ENCODE peak calls at places on chromosomes 7 and 10, in five cellular contexts. B, J, V, T and P are unnamed samples.

GRCh38 chr10:125008689-125009579 is 67.0 kb downstream of the ZRANB1 start:
- DNase-seq in J (no peak), V (peak), T (no peak), B (no peak), P (peak)

GRCh38 chr7:114375914-114376313 is 38.7 kb upstream of the FOXP2 start:
- DNase-seq in J (no peak), V (no peak), B (no peak), T (peak), P (no peak)

GRCh38 chr7:51034531-51035264 is 252.0 kb upstream of the GRB10 start:
- DNase-seq in J (no peak), B (peak), T (peak), V (no peak), P (no peak)

GRCh38 chr7:130831817-130832481 is 97.9 kb upstream of the KLF14 start:
- DNase-seq in T (peak), J (peak), V (no peak), B (no peak), P (no peak)

GRCh38 chr10:132484922-132485321 is 52.7 kb upstream of the INPP5A start:
- DNase-seq in B (no peak), J (no peak), V (no peak), T (no peak), P (no peak)

GRCh38 chr7:85186083-85186520 is 754 bp downstream of the SEMA3D start:
- DNase-seq in J (no peak), V (no peak), B (no peak), T (peak), P (peak)

GRCh38 chr7:77825140-77825539 is 26.6 kb downstream of the PHTF2 start:
- DNase-seq in B (no peak), V (no peak), T (no peak), J (no peak), P (no peak)

GRCh38 chr7:18019562-18019961 is 8.1 kb downstream of the PRPS1L1 start:
- DNase-seq in J (peak), B (no peak), T (peak), V (no peak), P (no peak)

GRCh38 chr7:117034851-117035462 is 81.7 kb downstream of the ST7 start:
- DNase-seq in V (no peak), T (no peak), B (no peak), J (no peak), P (no peak)

GRCh38 chr10:6176691-6177231 is 26.0 kb upstream of the PFKFB3 start:
- DNase-seq in J (no peak), T (peak), B (no peak), V (no peak), P (no peak)

GRCh38 chr7:753190-753589 is 26.1 kb upstream of the PRKAR1B start:
- DNase-seq in B (no peak), V (no peak), T (no peak), J (no peak), P (peak)

GRCh38 chr10:42896735-42897134 is 114.1 kb downstream of the BMS1 start:
- DNase-seq in V (no peak), B (no peak), J (no peak), T (no peak), P (no peak)

GRCh38 chr10:132337019-132337418 is 5.0 kb downstream of the LRRC27 start:
- DNase-seq in V (no peak), B (no peak), J (no peak), T (peak), P (peak)

GRCh38 chr7:140562921-140563600 is 77.6 kb downstream of the DENND2A start:
- DNase-seq in B (no peak), T (peak), J (no peak), V (no peak), P (no peak)

GRCh38 chr7:137386966-137387365 is 43.4 kb upstream of the PTN start:
- DNase-seq in B (no peak), J (no peak), V (no peak), T (no peak), P (no peak)

DNA sequence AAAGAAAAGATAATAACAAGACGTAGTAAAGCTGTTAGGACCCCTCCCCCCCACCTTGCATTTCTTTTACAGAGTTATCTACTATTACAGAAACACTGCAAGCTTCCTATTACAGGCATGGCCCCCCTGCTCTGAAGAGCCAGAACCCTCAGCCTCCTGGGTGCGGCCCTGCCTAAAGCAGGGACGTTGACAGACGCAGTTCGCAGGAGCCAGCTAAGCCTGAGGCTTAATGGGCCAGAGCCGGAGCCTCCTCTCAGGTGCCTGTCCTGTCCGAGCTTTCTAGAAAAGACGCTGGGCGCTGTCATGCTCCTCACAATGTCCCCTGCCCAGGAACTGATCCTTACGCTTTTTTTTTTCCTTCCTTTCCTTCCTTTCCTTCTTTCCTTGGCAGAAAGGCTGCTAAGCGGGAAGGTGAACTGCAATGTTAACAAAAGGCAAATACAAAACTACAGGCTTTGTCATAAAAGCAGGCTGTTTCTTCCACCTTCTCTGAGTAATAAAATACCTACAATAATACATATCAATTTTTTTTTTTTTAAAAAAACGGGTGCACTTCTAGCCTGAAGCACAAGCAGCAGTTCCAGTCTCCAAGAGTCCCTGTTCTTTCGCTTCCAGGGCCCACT is 11.4 kb downstream of the MNX1 start:
- DNase-seq in B (no peak), J (no peak), V (no peak), T (no peak), P (no peak)
- H3K4me3 ChIP-seq in B (peak), J (peak), V (peak), T (no peak), P (no peak)

DNA sequence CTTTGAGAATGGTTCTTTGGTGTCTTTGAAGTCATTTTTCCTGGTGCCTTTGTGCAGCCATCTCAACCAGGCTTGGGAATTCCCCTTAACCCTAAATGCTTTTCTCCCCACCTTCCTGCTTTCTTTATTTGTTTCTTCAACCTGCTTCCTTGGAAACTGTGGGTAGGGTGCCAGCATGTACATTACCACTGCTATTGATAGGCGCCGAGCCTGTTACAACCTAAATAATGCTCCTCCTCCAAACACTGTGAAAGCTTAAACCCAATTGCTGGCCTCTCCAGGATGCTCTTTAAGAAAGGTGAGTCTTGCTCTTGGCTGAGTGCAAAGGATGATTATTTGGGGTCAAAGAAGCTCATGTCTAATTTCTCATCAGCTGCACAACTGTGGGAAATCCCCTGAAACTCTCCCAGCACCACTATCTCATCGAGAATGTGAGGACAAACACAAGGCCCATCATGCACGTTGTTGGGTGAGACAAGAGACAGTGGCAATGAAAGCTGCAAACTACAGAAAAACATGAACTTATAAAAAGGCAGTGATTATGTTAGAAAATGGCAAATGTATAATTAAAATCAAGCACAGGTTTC is 285.5 kb upstream of the IGFBP3 start:
- DNase-seq in T (no peak), B (no peak), V (no peak), J (no peak), P (no peak)
- H3K4me3 ChIP-seq in T (no peak), B (no peak), V (no peak), J (no peak), P (no peak)

GRCh38 chr7:105838273-105839141 is 37.9 kb downstream of the ATXN7L1 start:
- DNase-seq in T (peak), B (peak), J (no peak), V (peak), P (no peak)
- H3K4me3 ChIP-seq in T (no peak), B (no peak), J (no peak), V (no peak), P (no peak)

GRCh38 chr10:73650537-73651331 is 5.1 kb downstream of the SYNPO2L start:
- DNase-seq in V (peak), T (peak), J (no peak), B (peak), P (no peak)
- H3K4me3 ChIP-seq in V (peak), T (no peak), J (no peak), B (no peak), P (no peak)

DNA sequence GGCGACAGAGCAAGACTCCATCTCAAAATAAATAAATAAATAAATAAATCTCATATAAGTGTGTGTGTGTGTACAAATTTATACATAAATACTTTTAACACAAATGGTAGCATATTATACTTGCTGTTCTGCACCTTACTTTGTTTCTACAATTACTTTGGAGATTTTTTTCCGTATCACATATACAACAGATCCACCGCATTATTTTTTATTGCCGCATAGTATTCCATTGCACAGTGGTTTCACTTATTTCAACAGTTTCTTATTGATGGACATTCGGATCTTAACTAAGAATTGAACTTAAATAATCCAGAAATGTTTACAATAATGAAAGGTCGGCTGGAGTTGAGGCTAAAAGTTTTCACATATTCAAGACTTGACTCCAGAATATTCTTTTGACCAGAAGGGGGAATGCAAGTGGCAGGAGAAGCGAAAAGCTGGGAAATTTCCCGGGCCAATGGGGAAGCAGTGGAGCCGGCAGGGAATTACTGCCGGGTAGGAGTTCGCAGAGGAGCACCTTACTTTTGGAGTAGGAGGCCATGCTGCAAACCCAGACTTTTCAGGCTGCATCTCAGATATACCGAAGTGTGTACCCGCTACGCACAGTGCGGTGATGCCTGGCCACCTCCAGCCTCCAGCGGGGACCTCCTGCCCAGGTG is 448 bp upstream of the CNNM1 start:
- DNase-seq in T (no peak), J (no peak), B (no peak), V (no peak), P (no peak)
- H3K4me3 ChIP-seq in T (peak), J (no peak), B (peak), V (peak), P (peak)

GRCh38 chr10:126117196-126117595 is 220.8 kb downstream of the FANK1 start:
- DNase-seq in V (no peak), B (no peak), J (no peak), T (no peak), P (no peak)
- H3K4me3 ChIP-seq in V (no peak), B (no peak), J (no peak), T (no peak), P (no peak)

GRCh38 chr10:30058570-30059132 is 735 bp downstream of the JCAD start:
- DNase-seq in J (no peak), T (no peak), B (no peak), V (no peak), P (no peak)

GRCh38 chr10:30058111-30058510 is 1.3 kb downstream of the JCAD start:
- DNase-seq in J (no peak), B (no peak), V (no peak), T (no peak), P (no peak)

GRCh38 chr10:30057421-30057841 is 2.0 kb downstream of the JCAD start:
- DNase-seq in J (peak), B (no peak), T (peak), V (no peak), P (no peak)

GRCh38 chr10:30056767-30057355 is 2.5 kb downstream of the JCAD start:
- DNase-seq in T (peak), B (no peak), V (no peak), J (peak), P (no peak)

GRCh38 chr10:30059209-30060107 is at the start of gene JCAD:
- DNase-seq in V (peak), J (no peak), B (no peak), T (no peak), P (peak)
- H3K4me3 ChIP-seq in V (peak), J (peak), B (peak), T (peak), P (peak)

DNA sequence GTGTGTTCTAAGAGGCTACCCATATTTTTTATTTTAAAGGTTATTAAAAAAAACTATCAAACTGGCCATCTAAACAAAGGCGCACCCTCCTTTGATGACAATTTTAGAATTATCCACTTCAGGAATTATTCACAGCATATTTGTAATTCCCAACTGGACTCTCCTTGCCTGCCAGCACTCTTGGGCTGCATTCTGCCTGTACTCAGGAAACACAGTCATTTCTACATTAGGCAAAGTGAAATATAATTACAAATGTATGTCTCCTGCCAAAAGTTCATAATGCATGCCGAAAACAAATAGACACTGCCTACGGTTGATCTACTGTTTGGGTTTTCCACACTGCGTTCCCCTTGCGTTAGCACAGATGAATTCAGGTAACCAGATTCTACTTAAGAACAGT is 2.0 kb downstream of the HGF start:
- DNase-seq in B (no peak), J (no peak), T (peak), V (no peak), P (peak)
- H3K4me3 ChIP-seq in B (peak), J (no peak), T (peak), V (peak), P (no peak)